ENCODE peak calls at places on chromosome 9, in six cellular contexts. A is K562, X is endothelial cell of umbilical vein, E is GM12878, O is HepG2, D is NB4. L is an unnamed sample.

GRCh38 chr9:118331622-118332045 is 627.4 kb downstream of the TLR4 start:
- DNase-seq in E (no peak), O (no peak), X (no peak), D (no peak), A (no peak), L (peak; percentile 89)

GRCh38 chr9:7033611-7034010 is 275.8 kb downstream of the KDM4C start:
- DNase-seq in O (no peak), A (no peak), D (no peak), E (no peak), X (no peak), L (no peak)

GRCh38 chr9:2816476-2817141 is 27.3 kb downstream of the PUM3 start:
- DNase-seq in X (no peak), O (no peak), D (no peak), A (peak; percentile 6), E (no peak), L (no peak)

GRCh38 chr9:76593011-76593347 is 134.0 kb downstream of the GCNT1 start:
- DNase-seq in X (no peak), O (no peak), E (no peak), A (no peak), D (peak; percentile 71), L (no peak)

GRCh38 chr9:86079421-86080111 is 19.8 kb downstream of the GOLM1 start:
- DNase-seq in A (no peak), D (no peak), E (no peak), O (no peak), X (no peak), L (peak; percentile 47)

GRCh38 chr9:86706391-86706790 is 240.9 kb downstream of the GAS1 start:
- DNase-seq in A (no peak), O (no peak), E (no peak), X (no peak), D (no peak), L (no peak)

GRCh38 chr9:94772654-94773303 is 46.3 kb downstream of the AOPEP start:
- DNase-seq in A (no peak), O (no peak), D (no peak), E (no peak), X (no peak), L (no peak)

GRCh38 chr9:124320062-124320973 is 62.6 kb downstream of the NEK6 start:
- DNase-seq in A (peak; percentile 85), E (no peak), X (peak; percentile 45), O (peak; percentile 47), D (peak; percentile 61), L (peak; percentile 91)

GRCh38 chr9:37582548-37583157 is 6.5 kb upstream of the FBXO10 start:
- DNase-seq in O (peak; percentile 40), E (no peak), A (no peak), D (peak; percentile 54), X (peak; percentile 75), L (peak; percentile 43)

GRCh38 chr9:114830546-114830945 is 24.7 kb upstream of the TNFSF15 start:
- DNase-seq in A (no peak), O (no peak), D (no peak), E (no peak), X (no peak), L (no peak)

GRCh38 chr9:91416086-91416712 is 7.4 kb downstream of the NFIL3 start:
- DNase-seq in E (no peak), O (no peak), X (peak; percentile 35), D (no peak), A (no peak), L (no peak)

GRCh38 chr9:108290839-108291585 is 564.8 kb downstream of the ACTL7B start:
- DNase-seq in E (no peak), X (no peak), D (no peak), O (no peak), A (no peak), L (no peak)

GRCh38 chr9:16180546-16180945 is 627.7 kb downstream of the CCDC171 start:
- DNase-seq in D (no peak), E (no peak), O (no peak), X (no peak), A (no peak), L (no peak)

GRCh38 chr9:73494894-73495293 is 343.2 kb downstream of the ANXA1 start:
- DNase-seq in O (no peak), X (no peak), E (no peak), D (no peak), A (no peak), L (no peak)

GRCh38 chr9:133331221-133331620 is 4.8 kb downstream of the SURF6 start:
- DNase-seq in E (no peak), O (no peak), X (no peak), D (no peak), A (no peak), L (no peak)

GRCh38 chr9:36320457-36320856 is 62.2 kb upstream of the GNE start:
- DNase-seq in E (no peak), X (no peak), O (no peak), A (no peak), D (peak; percentile 12), L (peak; percentile 76)

GRCh38 chr9:80213613-80214012 is 641.8 kb downstream of the TLE4 start:
- DNase-seq in O (no peak), E (no peak), X (no peak), A (no peak), D (no peak), L (no peak)

GRCh38 chr9:104911029-104911607 is 16.8 kb downstream of the ABCA1 start:
- DNase-seq in D (no peak), X (no peak), O (peak; percentile 43), E (no peak), A (no peak), L (no peak)

GRCh38 chr9:98488578-98489312 is 220.0 kb downstream of the GABBR2 start:
- DNase-seq in E (no peak), O (no peak), X (no peak), A (no peak), D (no peak), L (peak; percentile 26)

GRCh38 chr9:20512106-20512505 is 110.2 kb downstream of the MLLT3 start:
- DNase-seq in E (no peak), A (no peak), X (peak; percentile 13), D (no peak), O (no peak), L (peak; percentile 8)

GRCh38 chr9:38281917-38282316 is 110.6 kb upstream of the ALDH1B1 start:
- DNase-seq in D (no peak), A (no peak), O (no peak), E (no peak), X (no peak), L (no peak)

GRCh38 chr9:82991684-82992083 is 71.3 kb downstream of the RASEF start:
- DNase-seq in D (no peak), A (no peak), X (no peak), E (no peak), O (peak; percentile 77), L (no peak)

GRCh38 chr9:82997471-82998140 is 65.3 kb downstream of the RASEF start:
- DNase-seq in O (no peak), E (no peak), A (no peak), D (no peak), X (no peak), L (no peak)

GRCh38 chr9:82993856-82994605 is 68.9 kb downstream of the RASEF start:
- DNase-seq in O (no peak), X (no peak), E (no peak), D (no peak), A (no peak), L (no peak)

GRCh38 chr9:83000765-83001164 is 62.2 kb downstream of the RASEF start:
- DNase-seq in D (no peak), A (no peak), X (no peak), O (no peak), E (no peak), L (no peak)

DNA sequence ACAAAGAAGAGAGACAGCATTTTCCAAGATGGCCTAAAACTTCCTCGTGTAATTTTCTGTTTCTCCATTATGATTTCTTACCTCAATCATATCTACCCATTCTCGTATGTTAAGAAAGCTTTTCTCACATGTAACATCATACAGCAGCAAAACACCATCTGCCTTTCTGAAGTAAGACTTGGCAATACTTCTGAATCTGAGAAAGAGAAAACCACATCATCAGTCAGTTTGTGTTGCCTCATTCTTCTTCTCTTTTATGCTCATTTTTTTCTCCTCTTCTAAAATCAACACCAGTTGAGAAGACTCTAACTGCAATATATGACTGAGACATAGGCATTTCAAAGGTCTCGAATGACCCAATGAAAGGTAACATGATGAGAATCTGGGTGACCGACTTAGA is 66.0 kb downstream of the RASEF start:
- DNase-seq in E (no peak), A (no peak), D (no peak), X (no peak), O (no peak), L (no peak)
- TF ChIP-seq MYC in E (no peak), A (no peak), D (no peak), X (no peak), O (no peak), L (no peak)

DNA sequence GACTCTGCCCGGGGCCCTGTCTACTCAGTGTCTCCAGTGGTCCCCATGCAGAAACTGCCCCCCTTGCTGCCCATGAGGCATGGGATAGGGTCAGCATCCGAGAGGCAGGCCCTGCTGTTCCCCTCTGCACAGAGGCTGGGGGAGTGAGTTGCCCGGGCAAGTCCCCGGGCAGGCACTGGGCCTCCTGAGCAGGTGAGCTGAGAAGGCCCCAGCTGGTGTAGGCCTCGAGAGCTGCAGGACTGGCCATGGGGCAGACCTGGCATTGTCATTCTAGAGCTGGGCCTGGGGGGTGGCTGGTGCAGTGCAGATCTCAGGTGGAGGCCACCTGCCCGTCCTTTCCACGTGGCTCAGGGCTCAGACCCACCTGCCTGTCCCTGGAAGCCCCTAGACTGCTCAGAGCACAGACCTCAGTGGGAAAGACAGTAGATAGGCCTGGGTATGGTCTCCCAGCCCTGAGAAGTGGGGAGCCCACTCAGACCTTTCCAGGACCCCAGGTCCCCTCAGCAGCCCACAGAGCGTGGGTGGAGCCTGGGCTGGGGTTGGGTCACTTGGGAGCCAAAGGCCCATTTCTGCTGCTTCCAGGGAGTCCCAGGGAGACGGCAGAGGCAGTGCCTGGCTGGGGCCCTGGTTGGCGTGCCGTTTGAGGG is 4.7 kb upstream of the NOTCH1 start:
- DNase-seq in X (no peak), E (no peak), D (no peak), A (no peak), O (no peak), L (no peak)
- TF ChIP-seq MYC in X (no peak), E (no peak), D (no peak), A (no peak), O (no peak), L (no peak)

DNA sequence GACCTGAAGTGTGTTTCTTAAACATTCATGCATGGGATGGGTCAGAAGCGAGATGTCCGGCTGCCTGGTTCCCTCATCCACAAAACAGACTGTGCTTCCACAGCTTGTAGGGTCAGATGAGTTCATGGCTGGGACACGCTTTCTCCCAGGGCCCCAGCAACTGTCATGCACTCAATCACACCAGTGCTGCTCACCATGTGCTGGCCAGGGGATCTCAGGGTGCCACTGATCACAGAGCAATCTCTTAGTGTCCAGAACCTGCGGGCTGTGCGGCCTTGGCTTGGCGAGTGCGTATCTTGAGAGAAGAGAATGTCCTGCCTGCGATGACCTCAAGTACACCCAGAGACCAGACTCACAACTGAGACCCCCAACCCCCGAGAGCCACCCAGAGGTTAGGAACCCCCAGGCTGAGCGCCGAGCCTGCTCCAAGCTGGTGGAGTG is 26.0 kb upstream of the FCN2 start:
- DNase-seq in X (no peak), O (no peak), E (no peak), A (no peak), D (no peak), L (no peak)
- TF ChIP-seq MYC in X (no peak), O (no peak), E (no peak), A (no peak), D (no peak), L (no peak)

GRCh38 chr9:109705515-109705914 is 74.5 kb upstream of the PALM2AKAP2 start:
- DNase-seq in D (peak; percentile 2), X (no peak), A (no peak), O (peak; percentile 2), E (no peak), L (no peak)
- TF ChIP-seq MYC in D (no peak), X (no peak), A (no peak), O (no peak), E (no peak), L (no peak)

L was measured in A549.